ENCODE peak calls at places on chromosome 3, in six cellular contexts. One of them, this sample, is unnamed.

GRCh38 chr3:44795197-44795596 is 33.6 kb downstream of the KIF15 start:
- DNase-seq in SK-N-SH: no peak
- DNase-seq in HCT116: no peak
- DNase-seq in GM12878: no peak
- DNase-seq in HepG2: no peak
- DNase-seq in K562: no peak
- DNase-seq in this sample: no peak

GRCh38 chr3:160134964-160135363 is 90.3 kb upstream of the C3orf80 start:
- DNase-seq in SK-N-SH: no peak
- DNase-seq in HCT116: no peak
- DNase-seq in GM12878: no peak
- DNase-seq in HepG2: no peak
- DNase-seq in K562: no peak
- DNase-seq in this sample: no peak

GRCh38 chr3:147760998-147761397 is 351.8 kb downstream of the ZIC1 start:
- DNase-seq in SK-N-SH: no peak
- DNase-seq in HCT116: no peak
- DNase-seq in GM12878: no peak
- DNase-seq in HepG2: no peak
- DNase-seq in K562: no peak
- DNase-seq in this sample: no peak

GRCh38 chr3:188407158-188407880 is 253.4 kb downstream of the LPP start:
- DNase-seq in SK-N-SH: no peak
- DNase-seq in HCT116: no peak
- DNase-seq in GM12878: no peak
- DNase-seq in HepG2: no peak
- DNase-seq in K562: no peak
- DNase-seq in this sample: no peak

GRCh38 chr3:25461946-25462345 is 33.9 kb downstream of the RARB start:
- DNase-seq in SK-N-SH: no peak
- DNase-seq in HCT116: no peak
- DNase-seq in GM12878: no peak
- DNase-seq in HepG2: no peak
- DNase-seq in K562: no peak
- DNase-seq in this sample: no peak

GRCh38 chr3:157512534-157512933 is 9.3 kb upstream of the VEPH1 start:
- DNase-seq in SK-N-SH: no peak
- DNase-seq in HCT116: no peak
- DNase-seq in GM12878: no peak
- DNase-seq in HepG2: no peak
- DNase-seq in K562: peak; percentile 68
- DNase-seq in this sample: no peak

GRCh38 chr3:108806316-108806715 is 16.3 kb upstream of the TRAT1 start:
- DNase-seq in SK-N-SH: no peak
- DNase-seq in HCT116: no peak
- DNase-seq in GM12878: no peak
- DNase-seq in HepG2: no peak
- DNase-seq in K562: no peak
- DNase-seq in this sample: no peak

GRCh38 chr3:135887220-135887619 is 78.3 kb upstream of the PPP2R3A start:
- DNase-seq in SK-N-SH: no peak
- DNase-seq in HCT116: peak; percentile 21
- DNase-seq in GM12878: no peak
- DNase-seq in HepG2: no peak
- DNase-seq in K562: no peak
- DNase-seq in this sample: no peak

GRCh38 chr3:45608885-45609284 is 14.3 kb downstream of the LIMD1 start:
- DNase-seq in SK-N-SH: no peak
- DNase-seq in HCT116: no peak
- DNase-seq in GM12878: no peak
- DNase-seq in HepG2: no peak
- DNase-seq in K562: no peak
- DNase-seq in this sample: no peak

GRCh38 chr3:30440880-30441279 is 165.5 kb upstream of the TGFBR2 start:
- DNase-seq in SK-N-SH: no peak
- DNase-seq in HCT116: no peak
- DNase-seq in GM12878: no peak
- DNase-seq in HepG2: no peak
- DNase-seq in K562: no peak
- DNase-seq in this sample: peak; percentile 7

GRCh38 chr3:106386050-106386449 is 517.2 kb upstream of the CBLB start:
- DNase-seq in SK-N-SH: no peak
- DNase-seq in HCT116: no peak
- DNase-seq in GM12878: no peak
- DNase-seq in HepG2: no peak
- DNase-seq in K562: no peak
- DNase-seq in this sample: no peak

GRCh38 chr3:114217266-114217665 is 20.1 kb downstream of the ZNF80 start:
- DNase-seq in SK-N-SH: no peak
- DNase-seq in HCT116: no peak
- DNase-seq in GM12878: no peak
- DNase-seq in HepG2: no peak
- DNase-seq in K562: no peak
- DNase-seq in this sample: no peak

GRCh38 chr3:47098910-47099309 is 65.0 kb downstream of the SETD2 start:
- DNase-seq in SK-N-SH: peak; percentile 17
- DNase-seq in HCT116: no peak
- DNase-seq in GM12878: no peak
- DNase-seq in HepG2: no peak
- DNase-seq in K562: no peak
- DNase-seq in this sample: no peak

GRCh38 chr3:106611841-106612240 is 743.0 kb upstream of the CBLB start:
- DNase-seq in SK-N-SH: no peak
- DNase-seq in HCT116: no peak
- DNase-seq in GM12878: no peak
- DNase-seq in HepG2: no peak
- DNase-seq in K562: no peak
- DNase-seq in this sample: no peak

DNA sequence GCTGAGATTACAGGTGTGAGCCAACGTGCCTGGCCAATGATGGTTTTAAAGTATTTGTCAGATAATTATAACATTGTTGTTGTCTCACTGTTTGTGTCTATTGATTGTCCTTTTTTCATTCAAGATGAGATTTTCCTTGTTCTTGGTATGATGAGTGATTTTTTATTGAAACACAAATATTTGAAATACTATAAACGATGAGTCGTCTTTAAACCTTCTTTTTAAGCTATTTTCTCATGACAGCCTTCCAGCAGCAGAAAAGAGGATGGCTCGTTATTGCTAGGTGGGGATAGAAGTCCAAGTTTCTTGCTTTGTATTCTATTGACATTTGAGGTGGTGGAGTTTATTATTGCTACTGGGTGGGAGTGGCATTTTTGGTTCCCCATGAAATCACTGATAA is 61.7 kb upstream of the MDFIC2 start:
- DNase-seq in SK-N-SH: no peak
- DNase-seq in HCT116: no peak
- DNase-seq in GM12878: no peak
- DNase-seq in HepG2: no peak
- DNase-seq in K562: no peak
- DNase-seq in this sample: no peak
- H3K27ac ChIP-seq in SK-N-SH: no peak overlapping the region
- H3K27ac ChIP-seq in HCT116: no peak overlapping the region
- H3K27ac ChIP-seq in GM12878: no peak overlapping the region
- H3K27ac ChIP-seq in HepG2: no peak overlapping the region
- H3K27ac ChIP-seq in K562: no peak overlapping the region
- H3K27ac ChIP-seq in this sample: no peak overlapping the region

GRCh38 chr3:87627316-87627715 is 350.9 kb upstream of the POU1F1 start:
- DNase-seq in SK-N-SH: no peak
- DNase-seq in HCT116: no peak
- DNase-seq in GM12878: no peak
- DNase-seq in HepG2: no peak
- DNase-seq in K562: peak; percentile 11
- DNase-seq in this sample: no peak
- TF ChIP-seq REST in SK-N-SH: no peak
- TF ChIP-seq REST in HCT116: no peak
- TF ChIP-seq REST in GM12878: no peak
- TF ChIP-seq REST in HepG2: no peak
- TF ChIP-seq REST in K562: no peak
- TF ChIP-seq REST in this sample: no peak

DNA sequence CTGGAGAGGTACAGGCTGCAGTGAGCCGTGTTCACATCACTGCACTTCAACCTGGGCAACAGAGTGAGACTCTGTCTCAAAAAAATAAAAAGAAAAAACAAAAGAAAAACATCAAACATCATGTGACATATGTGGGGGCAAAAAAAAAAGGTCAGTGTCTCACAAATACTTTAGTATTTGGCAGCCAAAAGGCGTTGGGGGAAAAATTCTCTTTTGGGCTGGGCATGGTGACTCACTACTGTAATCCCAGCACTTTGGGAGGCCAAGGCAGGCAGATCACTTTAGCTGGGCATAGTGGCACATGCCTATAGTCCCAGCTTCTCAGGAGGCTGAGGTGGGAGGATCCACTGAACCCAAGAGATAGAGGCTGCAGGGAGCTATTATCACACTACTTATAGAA is 47.6 kb downstream of the TMCC1 start:
- DNase-seq in SK-N-SH: no peak
- DNase-seq in HCT116: no peak
- DNase-seq in GM12878: no peak
- DNase-seq in HepG2: no peak
- DNase-seq in K562: no peak
- DNase-seq in this sample: no peak
- TF ChIP-seq SIN3A in SK-N-SH: no peak
- TF ChIP-seq SIN3A in HCT116: no peak
- TF ChIP-seq SIN3A in GM12878: no peak
- TF ChIP-seq SIN3A in HepG2: no peak
- TF ChIP-seq SIN3A in K562: no peak
- TF ChIP-seq SIN3A in this sample: no peak

GRCh38 chr3:112647122-112647521 is 6.2 kb upstream of the CCDC80 start:
- DNase-seq in SK-N-SH: no peak
- DNase-seq in HCT116: no peak
- DNase-seq in GM12878: no peak
- DNase-seq in HepG2: peak; percentile 29
- DNase-seq in K562: no peak
- DNase-seq in this sample: no peak
- H3K27ac ChIP-seq in SK-N-SH: peak overlapping the region; percentile 64
- H3K27ac ChIP-seq in HCT116: no peak overlapping the region
- H3K27ac ChIP-seq in GM12878: no peak overlapping the region
- H3K27ac ChIP-seq in HepG2: no peak overlapping the region
- H3K27ac ChIP-seq in K562: no peak overlapping the region
- H3K27ac ChIP-seq in this sample: no peak overlapping the region